ENCODE peak calls at places on chromosomes 7 and 10, in four cellular contexts. R is AG04449, U is IMR-90, Q is neural crest cell. L is an unnamed sample.

GRCh38 chr7:131525820-131526219 is 30.6 kb downstream of the PODXL start:
- DNase-seq in R (no peak), U (peak), Q (no peak), L (no peak)

GRCh38 chr10:113225903-113226302 is 275.9 kb downstream of the TCF7L2 start:
- DNase-seq in R (no peak), U (no peak), Q (no peak), L (no peak)

GRCh38 chr7:152865461-152865860 is 105.9 kb downstream of the ACTR3B start:
- DNase-seq in R (no peak), U (no peak), Q (no peak), L (no peak)

GRCh38 chr10:47438857-47439474 is 44.9 kb downstream of the ANXA8 start:
- DNase-seq in R (peak), U (peak), Q (peak), L (peak)

GRCh38 chr7:29569648-29570047 is 6.0 kb downstream of the PRR15 start:
- DNase-seq in R (no peak), U (no peak), Q (no peak), L (peak)

GRCh38 chr7:16271355-16271754 is 150.0 kb downstream of the CRPPA start:
- DNase-seq in R (no peak), U (no peak), Q (no peak), L (no peak)

GRCh38 chr7:25805027-25805687 is 346.8 kb upstream of the NFE2L3 start:
- DNase-seq in R (no peak), U (peak), Q (no peak), L (no peak)

GRCh38 chr10:93437946-93438795 is 44.0 kb downstream of the MYOF start:
- DNase-seq in R (no peak), U (peak), Q (no peak), L (no peak)

GRCh38 chr10:34817586-34817985 is 2.5 kb upstream of the PARD3 start:
- DNase-seq in R (no peak), U (no peak), Q (no peak), L (no peak)

GRCh38 chr7:8719102-8719501 is 285.7 kb downstream of the NXPH1 start:
- DNase-seq in R (no peak), U (no peak), Q (no peak), L (no peak)

GRCh38 chr7:117269895-117270294 is 53.0 kb downstream of the WNT2 start:
- DNase-seq in R (peak), U (peak), Q (no peak), L (peak)

GRCh38 chr7:123285076-123285700 is 85.4 kb upstream of the SLC13A1 start:
- DNase-seq in R (no peak), U (no peak), Q (no peak), L (no peak)

GRCh38 chr7:130734525-130735272 is 692 bp upstream of the KLF14 start:
- DNase-seq in R (no peak), U (peak), Q (peak), L (no peak)

GRCh38 chr10:70733051-70733450 is 52.1 kb downstream of the TBATA start:
- DNase-seq in R (no peak), U (no peak), Q (no peak), L (no peak)

GRCh38 chr7:157309990-157310668 is 26.7 kb upstream of the DNAJB6 start:
- DNase-seq in R (peak), U (peak), Q (no peak), L (peak)

GRCh38 chr10:127254276-127254675 is 57.9 kb upstream of the INSYN2A start:
- DNase-seq in R (no peak), U (no peak), Q (no peak), L (no peak)

GRCh38 chr7:76338298-76339084 is 20.3 kb downstream of the YWHAG start:
- DNase-seq in R (no peak), U (no peak), Q (no peak), L (peak)

GRCh38 chr10:102988404-102989314 is 70.6 kb downstream of the CNNM2 start:
- DNase-seq in R (no peak), U (peak), Q (no peak), L (no peak)

GRCh38 chr7:140519007-140519399 is 39.7 kb upstream of the MKRN1 start:
- DNase-seq in R (no peak), U (no peak), Q (no peak), L (no peak)

GRCh38 chr7:44466300-44467216 is 23.9 kb downstream of the NUDCD3 start:
- DNase-seq in R (peak), U (peak), Q (no peak), L (no peak)

GRCh38 chr7:556837-557555 is 37.4 kb upstream of the PDGFA start:
- DNase-seq in R (no peak), U (no peak), Q (no peak), L (no peak)

DNA sequence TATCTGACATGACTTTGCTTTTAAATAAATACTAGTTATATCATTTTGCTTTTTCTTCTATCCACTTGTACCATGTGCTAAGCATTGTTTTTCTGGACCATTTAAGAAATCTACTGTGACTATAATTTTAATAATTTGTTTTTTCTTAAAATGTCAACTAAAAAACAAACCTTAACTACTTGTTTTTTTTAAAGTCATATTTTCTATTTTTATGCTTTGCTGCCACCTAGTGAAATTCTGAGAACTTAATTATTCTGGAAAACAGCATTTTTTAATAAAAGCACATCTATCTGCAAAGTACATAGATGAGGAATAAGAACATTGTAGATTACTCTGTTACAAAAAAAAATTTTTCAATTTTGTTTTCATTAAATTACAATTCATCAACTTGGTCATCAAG is 47.4 kb downstream of the ORC5 start:
- DNase-seq in R (no peak), U (peak), Q (no peak), L (no peak)
- TF ChIP-seq CTCF in R (no peak), U (peak), Q (peak), L (peak)

GRCh38 chr10:31908157-31908556 is 20.5 kb downstream of the ARHGAP12 start:
- DNase-seq in R (no peak), U (no peak), Q (no peak), L (no peak)

GRCh38 chr10:31912898-31913847 is 15.5 kb downstream of the ARHGAP12 start:
- DNase-seq in R (no peak), U (peak), Q (no peak), L (no peak)

GRCh38 chr10:31906039-31906438 is 22.6 kb downstream of the ARHGAP12 start:
- DNase-seq in R (no peak), U (peak), Q (no peak), L (no peak)

GRCh38 chr10:31912289-31912688 is 16.3 kb downstream of the ARHGAP12 start:
- DNase-seq in R (no peak), U (peak), Q (no peak), L (no peak)

GRCh38 chr10:31910016-31910415 is 18.6 kb downstream of the ARHGAP12 start:
- DNase-seq in R (no peak), U (no peak), Q (no peak), L (no peak)
- TF ChIP-seq CTCF in R (no peak), U (no peak), Q (no peak), L (no peak)

GRCh38 chr7:3697472-3697871 is 396.4 kb downstream of the SDK1 start:
- DNase-seq in R (no peak), U (no peak), Q (no peak), L (no peak)

GRCh38 chr7:3691478-3692151 is 390.6 kb downstream of the SDK1 start:
- DNase-seq in R (no peak), U (no peak), Q (no peak), L (no peak)

GRCh38 chr7:3696113-3696512 is 395.1 kb downstream of the SDK1 start:
- DNase-seq in R (no peak), U (no peak), Q (no peak), L (no peak)

GRCh38 chr7:3695602-3696001 is 394.6 kb downstream of the SDK1 start:
- DNase-seq in R (no peak), U (no peak), Q (no peak), L (no peak)
- TF ChIP-seq CTCF in R (no peak), U (no peak), Q (no peak), L (peak)

GRCh38 chr7:39948375-39948774 is 1.7 kb upstream of the CDK13 start:
- DNase-seq in R (no peak), U (no peak), Q (no peak), L (no peak)

GRCh38 chr7:39951156-39951942 is 1.3 kb downstream of the CDK13 start:
- DNase-seq in R (no peak), U (peak), Q (peak), L (no peak)

GRCh38 chr7:39950473-39951155 is 558 bp downstream of the CDK13 start:
- DNase-seq in R (no peak), U (peak), Q (peak), L (no peak)

GRCh38 chr7:39949980-39950472 is at the start of gene CDK13:
- DNase-seq in R (no peak), U (peak), Q (peak), L (no peak)

DNA sequence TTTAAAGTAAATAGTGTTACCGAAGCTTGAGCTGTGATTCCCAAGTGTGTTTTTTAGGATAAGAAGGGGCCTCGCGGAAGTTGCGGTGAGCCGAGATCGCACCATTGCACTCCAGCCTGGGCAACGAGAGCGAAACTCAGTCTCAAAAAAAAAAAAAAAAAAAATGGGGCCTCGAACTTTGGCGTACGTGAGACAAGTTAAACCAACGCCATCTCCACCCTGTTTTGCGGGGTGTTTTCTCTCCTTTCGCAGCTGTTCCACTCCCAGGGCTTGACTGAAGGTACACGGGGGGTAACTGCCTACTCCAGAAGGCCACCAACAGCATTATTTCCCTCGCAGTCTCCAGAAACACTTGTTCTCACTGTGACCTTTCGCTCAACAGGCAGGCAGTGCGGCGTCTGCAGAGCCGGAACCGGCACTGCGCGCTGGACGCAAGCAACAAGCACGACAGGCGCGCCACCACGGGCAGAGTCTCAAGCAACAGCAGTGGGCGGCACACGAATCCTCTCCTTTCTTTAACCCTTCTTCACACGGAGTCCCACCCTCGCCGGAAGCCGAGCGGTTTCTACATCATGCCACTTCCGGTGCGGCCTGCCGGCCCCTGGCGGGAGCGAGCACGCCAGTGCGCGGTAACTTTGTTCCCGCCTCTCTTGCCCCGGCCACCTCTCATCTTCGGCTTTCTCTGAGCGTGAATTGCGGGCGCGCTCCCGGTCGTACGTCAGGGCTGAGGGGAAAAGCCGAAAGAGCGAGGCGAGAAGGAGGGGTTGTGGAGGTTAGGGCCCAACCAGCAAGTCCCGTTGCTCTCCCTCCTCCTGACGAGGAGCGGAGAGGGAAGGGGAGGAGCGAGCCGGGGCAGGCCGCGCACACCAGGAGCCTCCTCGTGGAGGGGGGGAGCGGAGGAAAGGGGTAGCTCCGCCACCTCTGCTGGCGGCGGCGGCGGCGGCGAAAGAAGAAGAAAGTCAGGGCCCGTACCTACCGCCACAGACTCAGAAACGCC is 826 bp upstream of the CDK13 start:
- DNase-seq in R (peak), U (peak), Q (peak), L (peak)
- TF ChIP-seq CTCF in R (no peak), U (no peak), Q (no peak), L (no peak)

GRCh38 chr10:89852872-89853271 is 151.5 kb downstream of the KIF20B start:
- DNase-seq in R (no peak), U (no peak), Q (no peak), L (no peak)

GRCh38 chr10:89857399-89857798 is 156.0 kb downstream of the KIF20B start:
- DNase-seq in R (no peak), U (peak), Q (no peak), L (no peak)

DNA sequence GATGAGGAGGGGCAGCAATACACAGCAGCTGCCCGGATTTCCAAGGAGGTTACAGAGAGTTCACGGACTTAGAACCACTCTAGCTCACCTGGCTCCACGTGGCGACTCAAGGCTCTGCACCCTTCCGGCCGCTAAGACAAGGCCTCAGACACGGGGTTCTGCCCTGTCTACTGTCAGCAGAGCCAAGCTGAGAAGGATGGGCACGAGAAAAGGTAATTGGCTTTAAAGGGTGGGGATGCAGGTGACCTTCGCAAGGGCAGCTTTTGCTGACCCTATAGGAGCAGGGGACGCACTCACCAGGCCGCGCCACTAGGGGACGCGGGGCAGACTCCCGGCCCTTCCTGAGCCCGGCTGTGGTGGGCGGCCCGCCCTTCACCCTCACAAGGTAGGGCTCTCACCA is 152.4 kb downstream of the KIF20B start:
- DNase-seq in R (no peak), U (no peak), Q (peak), L (no peak)
- TF ChIP-seq CTCF in R (no peak), U (no peak), Q (peak), L (peak)